ENCODE peak calls at places on chromosomes 16 and 17, in five cellular contexts. One of them, this sample, is unnamed.

GRCh38 chr17:11412653-11413052 is 171.6 kb downstream of the SHISA6 start:
- ATAC-seq in Panc1: no peak
- ATAC-seq in left lung: peak
- ATAC-seq in GM12878: no peak
- ATAC-seq in upper lobe of right lung: peak
- ATAC-seq in this sample: no peak

GRCh38 chr17:79005063-79005861 is 4.3 kb downstream of the CANT1 start:
- ATAC-seq in Panc1: peak
- ATAC-seq in left lung: peak
- ATAC-seq in GM12878: no peak
- ATAC-seq in upper lobe of right lung: peak
- ATAC-seq in this sample: no peak

GRCh38 chr16:14071576-14072271 is 605 bp downstream of the MRTFB start:
- ATAC-seq in Panc1: peak
- ATAC-seq in left lung: peak
- ATAC-seq in GM12878: peak
- ATAC-seq in upper lobe of right lung: no peak
- ATAC-seq in this sample: peak

GRCh38 chr16:7090628-7091115 is 242.0 kb upstream of the RBFOX1 start:
- ATAC-seq in Panc1: no peak
- ATAC-seq in left lung: no peak
- ATAC-seq in GM12878: no peak
- ATAC-seq in upper lobe of right lung: no peak
- ATAC-seq in this sample: no peak

GRCh38 chr16:14420721-14421488 is 209.2 kb downstream of the PARN start:
- ATAC-seq in Panc1: no peak
- ATAC-seq in left lung: peak
- ATAC-seq in GM12878: no peak
- ATAC-seq in upper lobe of right lung: peak
- ATAC-seq in this sample: no peak

GRCh38 chr16:55651841-55652824 is 3.7 kb upstream of the SLC6A2 start:
- ATAC-seq in Panc1: no peak
- ATAC-seq in left lung: no peak
- ATAC-seq in GM12878: no peak
- ATAC-seq in upper lobe of right lung: no peak
- ATAC-seq in this sample: no peak

GRCh38 chr17:45965741-45966140 is 33.3 kb upstream of the STH start:
- ATAC-seq in Panc1: no peak
- ATAC-seq in left lung: no peak
- ATAC-seq in GM12878: no peak
- ATAC-seq in upper lobe of right lung: no peak
- ATAC-seq in this sample: no peak

GRCh38 chr17:82552580-82552979 is 33.0 kb downstream of the FOXK2 start:
- ATAC-seq in Panc1: no peak
- ATAC-seq in left lung: no peak
- ATAC-seq in GM12878: no peak
- ATAC-seq in upper lobe of right lung: no peak
- ATAC-seq in this sample: no peak

GRCh38 chr16:56961386-56961785 is 364 bp upstream of the CETP start:
- ATAC-seq in Panc1: no peak
- ATAC-seq in left lung: no peak
- ATAC-seq in GM12878: no peak
- ATAC-seq in upper lobe of right lung: no peak
- ATAC-seq in this sample: no peak

GRCh38 chr17:68782829-68783228 is 172.4 kb downstream of the ABCA8 start:
- ATAC-seq in Panc1: no peak
- ATAC-seq in left lung: no peak
- ATAC-seq in GM12878: no peak
- ATAC-seq in upper lobe of right lung: peak
- ATAC-seq in this sample: no peak

GRCh38 chr16:57022445-57022844 is 33.1 kb downstream of the NLRC5 start:
- ATAC-seq in Panc1: no peak
- ATAC-seq in left lung: no peak
- ATAC-seq in GM12878: no peak
- ATAC-seq in upper lobe of right lung: no peak
- ATAC-seq in this sample: no peak